ENCODE peak calls at places on chromosomes 12 and 14, in nine cellular contexts. D, E, O, H, C, W, N, V and L are unnamed samples.

GRCh38 chr12:68222336-68222735 is 3.3 kb downstream of the IL26 start:
- DNase-seq in H (no peak), N (no peak), W (no peak), D (no peak), E (no peak), O (no peak), C (no peak), V (no peak), L (no peak)

GRCh38 chr12:97941686-97942354 is 479.2 kb downstream of the RMST start:
- DNase-seq in C (peak), D (no peak), E (no peak), N (no peak), V (no peak), W (no peak), O (no peak), H (no peak), L (no peak)

GRCh38 chr12:130139971-130140547 is 22.2 kb upstream of the FZD10 start:
- DNase-seq in W (no peak), E (no peak), D (no peak), H (no peak), N (no peak), V (no peak), O (no peak), C (no peak), L (no peak)

GRCh38 chr14:85316701-85317100 is 213.2 kb upstream of the FLRT2 start:
- DNase-seq in H (no peak), E (no peak), N (no peak), D (no peak), V (no peak), O (no peak), W (no peak), C (no peak), L (no peak)

GRCh38 chr14:55339770-55340169 is 68.5 kb downstream of the FBXO34 start:
- DNase-seq in W (no peak), V (no peak), H (no peak), E (no peak), C (no peak), O (no peak), N (no peak), D (no peak), L (no peak)

GRCh38 chr12:114694436-114695304 is 10.7 kb upstream of the TBX3 start:
- DNase-seq in D (no peak), E (no peak), O (no peak), H (no peak), C (no peak), N (no peak), V (no peak), W (no peak), L (no peak)

GRCh38 chr12:114628199-114628598 is 55.8 kb downstream of the TBX3 start:
- DNase-seq in C (peak), D (no peak), O (no peak), W (no peak), H (no peak), N (no peak), V (no peak), E (peak), L (no peak)

GRCh38 chr12:69688496-69689427 is 10.3 kb downstream of the BEST3 start:
- DNase-seq in E (peak), O (no peak), C (peak), D (peak), W (peak), V (peak), N (peak), H (peak), L (peak)

GRCh38 chr12:76144253-76144564 is 59.7 kb upstream of the NAP1L1 start:
- DNase-seq in N (no peak), E (no peak), H (no peak), V (peak), W (peak), D (no peak), O (no peak), C (no peak), L (peak)

GRCh38 chr12:41795910-41796309 is 348.8 kb downstream of the GXYLT1 start:
- DNase-seq in H (no peak), W (no peak), D (no peak), V (no peak), E (no peak), O (no peak), C (no peak), N (no peak), L (no peak)

GRCh38 chr14:64405295-64405694 is 17.1 kb downstream of the MTHFD1 start:
- DNase-seq in W (no peak), H (no peak), E (no peak), C (no peak), D (no peak), N (no peak), O (no peak), V (no peak), L (no peak)

GRCh38 chr14:54170301-54170700 is 213.7 kb upstream of the BMP4 start:
- DNase-seq in H (no peak), W (no peak), C (no peak), E (no peak), O (no peak), N (no peak), D (no peak), V (peak), L (no peak)

GRCh38 chr12:32437095-32437515 is 37.7 kb downstream of the FGD4 start:
- DNase-seq in C (peak), E (no peak), D (no peak), H (no peak), N (no peak), W (no peak), V (no peak), O (no peak), L (no peak)

GRCh38 chr14:65476290-65476941 is 63.9 kb downstream of the FUT8 start:
- DNase-seq in D (no peak), W (no peak), H (no peak), V (no peak), O (no peak), E (no peak), C (no peak), N (no peak), L (no peak)

GRCh38 chr12:124457287-124458219 is 109.9 kb downstream of the NCOR2 start:
- DNase-seq in V (peak), N (peak), H (peak), W (peak), D (no peak), E (peak), O (peak), C (no peak), L (peak)

GRCh38 chr12:727321-727720 is 25.1 kb upstream of the WNK1 start:
- DNase-seq in W (no peak), O (no peak), N (no peak), D (no peak), C (no peak), E (no peak), V (no peak), H (no peak), L (no peak)

GRCh38 chr12:113815031-113815430 is 151.1 kb downstream of the RBM19 start:
- DNase-seq in C (no peak), W (no peak), D (no peak), V (no peak), O (no peak), H (no peak), E (no peak), N (no peak), L (no peak)

GRCh38 chr12:131223791-131224567 is 270.3 kb downstream of the ADGRD1 start:
- DNase-seq in O (no peak), E (no peak), N (no peak), D (peak), W (no peak), C (no peak), H (no peak), V (no peak), L (no peak)

GRCh38 chr14:35956376-35957000 is 130.3 kb downstream of the BRMS1L start:
- DNase-seq in W (no peak), E (no peak), N (no peak), C (no peak), O (no peak), V (no peak), H (no peak), D (no peak), L (no peak)

GRCh38 chr12:6620137-6620884 is 13.1 kb upstream of the CHD4 start:
- DNase-seq in E (no peak), V (no peak), H (no peak), N (no peak), W (no peak), D (no peak), O (no peak), C (no peak), L (peak)

GRCh38 chr12:104108755-104109445 is 29.1 kb downstream of the NFYB start:
- DNase-seq in C (peak), D (peak), H (peak), V (peak), W (peak), N (peak), E (peak), O (no peak), L (peak)

GRCh38 chr12:105882404-105882803 is 256.4 kb downstream of the NUAK1 start:
- DNase-seq in H (peak), E (no peak), O (no peak), D (no peak), V (peak), C (no peak), W (no peak), N (no peak), L (no peak)

GRCh38 chr12:116717466-116718457 is 20.1 kb downstream of the SPRING1 start:
- DNase-seq in N (no peak), W (peak), C (no peak), H (peak), D (no peak), O (peak), E (peak), V (peak), L (peak)

GRCh38 chr12:119668315-119668651 is 350 bp downstream of the PRKAB1 start:
- DNase-seq in V (no peak), H (no peak), E (no peak), C (no peak), N (no peak), O (no peak), W (no peak), D (no peak), L (no peak)

GRCh38 chr12:62605972-62606371 is 139.3 kb downstream of the MON2 start:
- DNase-seq in W (no peak), O (no peak), E (no peak), H (no peak), C (no peak), N (no peak), D (no peak), V (no peak), L (no peak)

DNA sequence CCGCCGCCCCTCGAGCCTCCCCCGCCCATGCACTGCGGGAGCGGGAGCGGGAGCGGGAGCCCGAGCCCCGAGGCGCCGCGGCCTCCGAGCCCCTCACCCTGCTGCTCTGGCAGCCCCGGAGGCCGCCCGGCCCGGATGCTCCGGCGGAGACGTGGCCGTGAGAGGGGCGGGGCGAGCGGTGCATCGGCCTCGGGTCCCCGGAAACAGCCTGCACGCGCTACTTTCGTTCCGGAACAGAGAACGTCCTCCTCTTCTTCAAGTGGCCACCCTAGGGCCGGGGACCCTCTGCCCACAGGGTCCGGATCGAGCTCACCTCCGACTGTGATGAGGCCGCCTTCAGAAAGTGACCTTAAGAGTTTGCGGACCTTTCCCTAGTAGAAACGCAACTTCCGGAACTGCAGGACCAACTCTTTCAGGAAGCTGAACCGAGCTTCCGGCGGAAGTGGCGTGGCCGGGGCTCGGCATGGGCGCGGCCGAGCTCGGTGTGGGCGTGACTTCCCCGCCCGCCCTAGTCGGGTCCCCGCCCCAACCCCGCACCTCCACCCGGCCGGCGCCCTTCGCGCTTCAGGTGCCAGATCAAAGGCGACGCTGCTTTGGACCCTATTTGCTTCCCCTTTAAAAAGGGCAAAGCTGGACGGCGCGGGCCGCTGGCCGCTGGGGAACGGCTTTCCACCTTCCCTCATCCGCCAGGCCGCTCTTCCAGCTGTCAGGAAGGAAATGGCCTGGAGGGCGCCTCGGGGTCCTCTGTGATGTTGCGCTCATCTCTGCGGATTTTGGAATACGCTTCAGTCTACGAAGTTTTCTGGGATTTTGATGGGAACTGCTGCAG is at the start of gene GOLGA3:
- DNase-seq in O (no peak), W (peak), C (peak), H (peak), V (peak), E (peak), N (peak), D (peak), L (peak)
- TF ChIP-seq POLR2A in O (no peak), W (peak), C (peak), H (peak), V (peak), E (no peak), N (peak), D (peak), L (peak)

GRCh38 chr12:30752255-30752654 is 2.5 kb downstream of the CAPRIN2 start:
- DNase-seq in E (no peak), V (no peak), C (no peak), N (no peak), O (no peak), H (no peak), D (no peak), W (no peak), L (no peak)
- TF ChIP-seq POLR2A in E (no peak), V (no peak), C (no peak), N (no peak), O (no peak), H (no peak), D (no peak), W (no peak), L (no peak)

DNA sequence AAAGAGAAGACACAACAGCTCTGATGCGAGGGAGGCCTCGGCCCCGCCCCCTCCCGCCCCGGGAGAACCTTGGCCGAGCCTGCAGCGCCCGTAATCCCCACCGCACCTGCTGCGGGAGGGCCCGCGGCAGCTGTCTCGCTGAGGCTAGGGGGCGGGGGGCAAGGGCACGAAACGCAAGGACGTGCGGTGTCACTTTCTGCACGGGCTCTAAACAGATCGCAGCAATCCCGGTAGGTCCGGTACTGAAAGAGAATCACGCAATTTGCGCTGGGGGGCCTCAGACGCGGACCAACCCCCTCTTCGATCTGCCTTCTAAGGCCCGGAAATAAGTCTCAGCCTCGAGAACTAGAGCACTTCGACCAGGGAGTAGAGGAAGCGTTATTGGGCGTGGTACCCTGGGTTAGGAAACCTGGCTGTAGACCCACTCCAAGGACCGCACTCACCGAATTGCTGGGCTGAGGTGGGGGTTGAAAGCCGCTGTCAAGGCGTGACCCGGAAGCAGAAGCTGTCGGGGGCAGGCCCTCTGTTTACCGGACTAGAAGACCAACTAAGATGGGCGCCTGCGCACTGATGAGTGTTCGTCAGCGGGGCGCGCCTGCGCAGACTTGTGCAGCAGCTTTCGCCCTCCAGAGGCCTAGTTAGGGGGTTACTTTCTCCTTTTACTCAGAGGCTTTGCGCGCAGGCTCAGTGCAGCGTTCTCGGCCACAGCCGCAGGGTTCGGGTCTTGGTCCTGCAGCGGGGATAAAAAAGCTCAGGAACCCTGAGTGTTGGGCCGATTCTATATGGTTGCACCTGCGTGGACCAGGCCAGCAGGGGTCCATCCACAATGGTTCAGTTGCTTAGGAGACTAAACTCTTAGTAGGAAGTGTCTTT is at the start of gene ASB8:
- DNase-seq in V (peak), E (peak), D (peak), O (peak), H (peak), C (peak), W (peak), N (peak), L (peak)
- TF ChIP-seq POLR2A in V (peak), E (no peak), D (peak), O (no peak), H (peak), C (peak), W (peak), N (no peak), L (no peak)

GRCh38 chr12:2672863-2673262 is 121.9 kb upstream of the FKBP4 start:
- DNase-seq in W (no peak), O (no peak), H (no peak), D (no peak), C (no peak), E (peak), N (no peak), V (no peak), L (no peak)
- TF ChIP-seq POLR2A in W (no peak), O (no peak), H (no peak), D (no peak), C (no peak), E (no peak), N (no peak), V (no peak), L (no peak)

GRCh38 chr14:81170104-81170828 is 50.5 kb downstream of the GTF2A1 start:
- DNase-seq in D (peak), O (peak), C (peak), H (peak), N (peak), V (peak), E (peak), W (peak), L (peak)
- TF ChIP-seq POLR2A in D (peak), O (no peak), C (peak), H (peak), N (peak), V (peak), E (no peak), W (peak), L (peak)

GRCh38 chr12:57092529-57092862 is 3.6 kb downstream of the NAB2 start:
- DNase-seq in V (no peak), C (no peak), N (no peak), W (no peak), H (no peak), D (no peak), O (no peak), E (no peak), L (no peak)
- TF ChIP-seq POLR2A in V (no peak), C (no peak), N (no peak), W (no peak), H (no peak), D (no peak), O (no peak), E (no peak), L (no peak)